ENCODE peak calls at places on chromosome 21, in five cellular contexts. Q is K562, C is HepG2, Z is H1, M is GM12878. G is an unnamed sample.

GRCh38 chr21:16330340-16331319 is 600.8 kb downstream of the USP25 start:
- DNase-seq in Q (peak; percentile 47), C (peak; percentile 52), Z (no peak), M (no peak), G (peak; percentile 16)

GRCh38 chr21:44800103-44800502 is 1.5 kb downstream of the UBE2G2 start:
- DNase-seq in Q (peak; percentile 76), C (peak; percentile 63), Z (no peak), M (no peak), G (no peak)

GRCh38 chr21:33362044-33362555 is 37.3 kb downstream of the IFNAR1 start:
- DNase-seq in Q (peak; percentile 59), C (no peak), Z (peak; percentile 56), M (no peak), G (peak; percentile 51)

GRCh38 chr21:41678944-41679343 is 87.9 kb downstream of the RIPK4 start:
- DNase-seq in Q (peak; percentile 91), C (peak; percentile 98), Z (peak; percentile 82), M (no peak), G (peak; percentile 85)

GRCh38 chr21:33198346-33199135 is 31.2 kb upstream of the IFNAR2 start:
- DNase-seq in Q (no peak), C (no peak), Z (no peak), M (no peak), G (no peak)

GRCh38 chr21:42650441-42651421 is 2.7 kb upstream of the PDE9A start:
- DNase-seq in Q (no peak), C (no peak), Z (no peak), M (no peak), G (no peak)

GRCh38 chr21:36909901-36910561 is 56.4 kb downstream of the HLCS start:
- DNase-seq in Q (no peak), C (peak; percentile 21), Z (no peak), M (no peak), G (no peak)

GRCh38 chr21:27688773-27689172 is 721.9 kb upstream of the ADAMTS5 start:
- DNase-seq in Q (no peak), C (no peak), Z (no peak), M (no peak), G (no peak)

GRCh38 chr21:17550671-17551308 is 37.9 kb downstream of the CXADR start:
- DNase-seq in Q (no peak), C (no peak), Z (no peak), M (no peak), G (no peak)

GRCh38 chr21:26124896-26125295 is 45.7 kb downstream of the APP start:
- DNase-seq in Q (no peak), C (no peak), Z (no peak), M (no peak), G (no peak)

GRCh38 chr21:21003701-21004100 is 5.5 kb downstream of the NCAM2 start:
- DNase-seq in Q (peak; percentile 64), C (peak; percentile 29), Z (no peak), M (no peak), G (peak; percentile 24)

GRCh38 chr21:30434033-30434631 is 4.1 kb downstream of the KRTAP13-4 start:
- DNase-seq in Q (peak; percentile 29), C (no peak), Z (peak; percentile 50), M (no peak), G (peak; percentile 64)

GRCh38 chr21:42918291-42918690 is 7.1 kb downstream of the ERVH48-1 start:
- DNase-seq in Q (no peak), C (no peak), Z (no peak), M (no peak), G (no peak)

GRCh38 chr21:44964381-44964780 is 24.6 kb downstream of the SLX9 start:
- DNase-seq in Q (no peak), C (no peak), Z (no peak), M (no peak), G (no peak)

GRCh38 chr21:17495680-17496079 is 17.2 kb upstream of the CXADR start:
- DNase-seq in Q (no peak), C (peak; percentile 71), Z (no peak), M (no peak), G (no peak)

GRCh38 chr21:29073222-29074006 is at the start of gene CCT8:
- DNase-seq in Q (peak; percentile 100), C (peak; percentile 98), Z (peak; percentile 96), M (peak; percentile 98), G (peak; percentile 97)

GRCh38 chr21:29074007-29074376 is 544 bp upstream of the CCT8 start:
- DNase-seq in Q (no peak), C (no peak), Z (no peak), M (no peak), G (no peak)

GRCh38 chr21:29074783-29075182 is 1.3 kb upstream of the CCT8 start:
- DNase-seq in Q (no peak), C (no peak), Z (no peak), M (no peak), G (no peak)

GRCh38 chr21:29077651-29078090 is 4.2 kb upstream of the CCT8 start:
- DNase-seq in Q (no peak), C (no peak), Z (no peak), M (peak; percentile 45), G (no peak)

GRCh38 chr21:29075706-29076447 is 2.4 kb upstream of the CCT8 start:
- DNase-seq in Q (no peak), C (no peak), Z (no peak), M (no peak), G (no peak)
- TF ChIP-seq USF2 in Q (no peak), C (no peak), Z (no peak), M (no peak), G (no peak)

GRCh38 chr21:31900121-31900895 is 27.5 kb downstream of the HUNK start:
- DNase-seq in Q (no peak), C (peak; percentile 99), Z (no peak), M (no peak), G (no peak)

GRCh38 chr21:31894441-31894840 is 21.6 kb downstream of the HUNK start:
- DNase-seq in Q (no peak), C (no peak), Z (no peak), M (no peak), G (no peak)

GRCh38 chr21:31898898-31899630 is 26.2 kb downstream of the HUNK start:
- DNase-seq in Q (no peak), C (no peak), Z (no peak), M (no peak), G (no peak)

GRCh38 chr21:31895069-31895851 is 22.4 kb downstream of the HUNK start:
- DNase-seq in Q (no peak), C (peak; percentile 60), Z (no peak), M (no peak), G (no peak)

DNA sequence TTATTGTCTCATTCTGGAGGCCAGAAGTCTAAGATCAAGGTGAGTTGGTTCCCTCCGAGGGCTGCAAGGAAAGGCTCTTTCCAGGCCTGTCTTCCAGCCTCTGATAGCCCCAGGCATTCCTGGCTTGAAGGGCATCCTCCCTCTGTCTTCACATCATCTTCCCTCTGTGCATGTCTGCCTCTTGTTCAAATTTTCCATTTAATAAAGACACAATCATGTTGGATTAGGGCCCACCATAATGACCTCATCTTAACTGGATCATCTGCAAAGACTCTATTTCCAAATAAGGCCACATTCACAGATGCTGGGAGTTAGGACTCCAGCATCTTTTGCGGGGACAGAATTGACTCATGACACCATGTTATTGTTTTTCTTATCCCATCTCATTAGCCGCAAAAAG is 24.5 kb downstream of the HUNK start:
- DNase-seq in Q (no peak), C (no peak), Z (no peak), M (no peak), G (no peak)
- TF ChIP-seq SP1 in Q (no peak), C (no peak), Z (no peak), M (no peak), G (no peak)

GRCh38 chr21:46324390-46325072 is 575 bp downstream of the PCNT start:
- DNase-seq in Q (peak; percentile 90), C (peak; percentile 42), Z (peak; percentile 29), M (no peak), G (peak; percentile 85)

GRCh38 chr21:46323710-46324389 is at the start of the genes C21orf58 and PCNT:
- DNase-seq in Q (peak; percentile 99), C (peak; percentile 92), Z (peak; percentile 88), M (peak; percentile 89), G (peak; percentile 97)

GRCh38 chr21:46323227-46323709 is 402 bp downstream of the C21orf58 start:
- DNase-seq in Q (no peak), C (no peak), Z (no peak), M (no peak), G (peak; percentile 29)

GRCh38 chr21:46326110-46326703 is 2.3 kb downstream of the PCNT start:
- DNase-seq in Q (peak; percentile 41), C (peak; percentile 32), Z (no peak), M (no peak), G (no peak)

DNA sequence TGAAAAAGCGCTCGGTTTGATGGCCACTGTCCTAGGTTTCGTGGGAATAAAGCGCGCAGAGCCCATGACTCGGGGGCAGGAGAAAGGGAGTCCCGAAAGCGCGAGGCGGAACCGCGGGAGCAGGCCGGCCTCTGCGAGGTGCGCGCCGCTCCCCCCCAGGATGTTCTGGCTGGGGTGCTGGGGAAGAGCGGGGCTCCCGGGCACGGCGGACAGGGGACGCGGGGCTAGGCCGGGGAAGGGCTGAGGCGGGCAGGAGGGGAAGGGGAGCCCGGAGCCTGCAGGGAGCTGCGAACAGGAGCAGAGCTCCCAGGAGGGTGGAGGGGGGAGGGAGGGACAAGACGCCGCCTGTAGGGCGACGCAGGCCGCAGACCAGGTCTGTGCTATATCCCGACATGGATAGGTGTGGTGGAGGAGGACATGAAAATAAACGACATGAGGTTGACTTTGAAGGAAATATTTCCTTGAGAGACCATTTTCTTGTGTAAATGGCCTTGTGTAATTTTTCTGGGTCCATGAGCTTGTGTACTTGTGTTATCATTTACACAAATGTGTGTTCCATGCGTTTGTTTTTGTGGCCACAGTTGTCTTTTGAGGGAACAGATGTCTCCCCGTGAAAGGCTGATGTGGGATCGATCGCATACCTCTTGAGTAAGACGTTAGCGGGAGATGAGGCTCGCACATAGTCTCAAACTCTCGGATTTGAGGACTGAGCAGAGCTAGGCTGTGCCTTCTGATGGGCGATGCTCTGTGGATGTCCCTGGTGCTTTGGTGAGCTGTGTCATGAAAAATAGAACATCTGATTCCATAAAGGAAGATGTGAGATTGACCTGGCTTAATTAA is 1.3 kb downstream of the PCNT start:
- DNase-seq in Q (peak; percentile 89), C (peak; percentile 35), Z (peak; percentile 31), M (no peak), G (peak; percentile 70)
- TF ChIP-seq CTCF in Q (peak; percentile 50), C (peak; percentile 54), Z (no peak), M (peak; percentile 31), G (no peak)

GRCh38 chr21:46550511-46550941 is 54.4 kb downstream of the S100B start:
- DNase-seq in Q (no peak), C (no peak), Z (no peak), M (no peak), G (no peak)
- TF ChIP-seq USF2 in Q (no peak), C (no peak), Z (no peak), M (no peak), G (no peak)

GRCh38 chr21:38506606-38507331 is 8.5 kb upstream of the ERG start:
- DNase-seq in Q (no peak), C (no peak), Z (no peak), M (no peak), G (peak; percentile 27)
- TF ChIP-seq SP1 in Q (no peak), C (no peak), Z (no peak), M (no peak), G (no peak)

DNA sequence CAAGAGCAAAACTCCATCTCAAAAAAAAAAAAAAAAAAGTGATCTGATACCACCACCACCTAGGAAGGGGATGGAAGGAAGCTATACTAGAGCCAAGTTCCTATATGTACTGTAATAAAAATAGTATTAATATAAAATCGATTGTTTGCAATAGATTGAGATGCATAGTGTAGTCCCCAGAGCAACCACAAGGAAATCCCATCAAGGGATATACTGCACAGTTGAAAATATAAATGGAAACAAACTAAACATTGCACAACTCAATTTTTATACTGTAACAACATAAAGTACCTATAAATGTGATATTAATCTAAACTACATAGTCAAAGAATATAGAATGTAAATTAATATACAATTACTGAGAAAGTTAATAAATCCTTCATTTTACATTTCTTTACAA is 20.9 kb upstream of the PSMG1 start:
- DNase-seq in Q (no peak), C (no peak), Z (no peak), M (no peak), G (no peak)
- TF ChIP-seq CTCF in Q (no peak), C (no peak), Z (no peak), M (no peak), G (no peak)

G was measured in WTC11.